ENCODE peak calls at places on chromosomes 16 and 17, in seven cellular contexts. U is tibial nerve, F is heart left ventricle, P is neural progenitor cell, G is astrocyte, Q is thoracic aorta, H is upper lobe of right lung. R is an unnamed sample.

GRCh38 chr17:17476865-17477467 is at the start of gene MED9:
- DNase-seq in F (peak; percentile 94), G (peak; percentile 75), H (peak; percentile 97), Q (peak; percentile 77), U (peak; percentile 89), P (peak; percentile 97), R (peak; percentile 94)

GRCh38 chr17:50904522-50905459 is 38.6 kb upstream of the TOB1 start:
- DNase-seq in F (no peak), P (peak; percentile 50), H (peak; percentile 71), Q (peak; percentile 33), G (no peak), U (no peak), R (no peak)

GRCh38 chr17:2025622-2026309 is 632 bp upstream of the RTN4RL1 start:
- DNase-seq in U (peak; percentile 77), G (no peak), H (peak; percentile 88), Q (no peak), F (peak; percentile 81), P (peak; percentile 74), R (no peak)

GRCh38 chr16:4777339-4778049 is 10.5 kb upstream of the ZNF500 start:
- DNase-seq in Q (no peak), H (no peak), P (no peak), F (no peak), U (no peak), G (no peak), R (no peak)

GRCh38 chr16:426906-427249 is 1.4 kb downstream of the RAB11FIP3 start:
- DNase-seq in U (peak; percentile 14), G (no peak), Q (no peak), P (no peak), F (peak; percentile 15), H (no peak), R (no peak)

GRCh38 chr17:38704645-38705522 is at the start of gene MLLT6:
- DNase-seq in F (peak; percentile 88), H (peak; percentile 87), Q (no peak), P (peak; percentile 91), G (peak; percentile 50), U (peak; percentile 72), R (peak; percentile 82)

GRCh38 chr17:78789149-78789662 is 7.1 kb upstream of the CYTH1 start:
- DNase-seq in F (no peak), H (no peak), Q (no peak), U (no peak), P (no peak), G (no peak), R (no peak)

GRCh38 chr17:81911277-81911961 is at the start of gene PCYT2:
- DNase-seq in H (peak; percentile 97), U (peak; percentile 77), P (peak; percentile 97), G (peak; percentile 51), F (peak; percentile 92), Q (peak; percentile 53), R (peak; percentile 93)

GRCh38 chr17:1882836-1883235 is 53.0 kb downstream of the RPA1 start:
- DNase-seq in G (no peak), P (peak; percentile 66), F (no peak), H (peak; percentile 32), Q (no peak), U (peak; percentile 36), R (no peak)

GRCh38 chr17:40534431-40535189 is 30.7 kb downstream of the CCR7 start:
- DNase-seq in U (no peak), G (no peak), P (no peak), Q (no peak), F (no peak), H (peak; percentile 51), R (no peak)

GRCh38 chr17:40535924-40536717 is 29.2 kb downstream of the CCR7 start:
- DNase-seq in H (peak; percentile 73), F (peak; percentile 80), P (no peak), Q (no peak), G (no peak), U (no peak), R (no peak)

GRCh38 chr17:40533896-40534295 is 31.4 kb downstream of the CCR7 start:
- DNase-seq in G (no peak), U (no peak), P (no peak), H (peak; percentile 16), Q (no peak), F (no peak), R (no peak)

GRCh38 chr17:40536731-40537171 is 28.5 kb downstream of the CCR7 start:
- DNase-seq in F (no peak), P (no peak), U (peak; percentile 54), H (peak; percentile 73), Q (no peak), G (no peak), R (no peak)

GRCh38 chr17:40535438-40535837 is 29.8 kb downstream of the CCR7 start:
- DNase-seq in P (no peak), F (no peak), G (no peak), U (no peak), Q (no peak), H (no peak), R (no peak)
- H3K4me1 ChIP-seq in P (no peaks in the 10 kb centered on the region), F (peaks cover 29% of the 10 kb centered on the region), G (peaks cover 26% of the 10 kb centered on the region), U (peaks cover 59% of the 10 kb centered on the region), Q (peaks cover 41% of the 10 kb centered on the region), H (peaks cover 72% of the 10 kb centered on the region), R (peaks cover 68% of the 10 kb centered on the region)

DNA sequence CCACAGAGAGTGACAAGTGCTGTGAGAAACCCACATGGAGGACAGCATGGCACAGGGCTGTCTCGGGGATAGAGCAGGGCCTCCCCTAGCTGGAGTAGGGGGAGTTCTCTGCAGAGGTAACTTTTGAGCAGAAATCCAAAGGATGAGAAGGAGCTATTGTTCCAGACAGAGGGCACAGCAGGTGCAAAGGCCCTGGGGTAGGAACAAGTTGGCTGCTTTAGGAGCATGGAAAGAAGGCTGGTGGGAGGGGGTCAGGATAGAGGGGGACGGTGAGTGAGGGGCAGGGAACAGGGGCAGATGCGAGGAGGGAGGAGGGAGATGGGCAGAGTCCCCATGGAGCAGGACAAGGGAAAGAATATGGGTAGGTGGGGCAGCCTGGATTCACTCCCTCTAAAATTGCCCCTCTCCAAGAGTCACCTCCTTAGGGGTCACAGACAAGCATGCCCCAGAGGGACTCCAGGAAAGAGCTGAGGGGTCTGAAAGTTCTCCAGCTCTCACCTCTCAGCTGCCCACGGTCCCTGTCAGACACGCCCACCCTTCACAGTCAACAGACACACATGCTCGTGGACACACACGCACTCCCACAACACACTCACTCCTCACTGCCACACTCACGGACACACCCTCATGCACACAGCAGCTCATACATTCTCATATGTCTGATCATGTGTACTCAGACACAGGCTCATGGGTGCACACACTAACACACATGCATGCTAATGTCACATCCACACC is 110.7 kb downstream of the LITAF start:
- DNase-seq in Q (no peak), G (no peak), F (no peak), P (no peak), U (no peak), H (peak; percentile 43), R (no peak)
- H3K4me3 ChIP-seq in Q (no peak overlapping the region), G (no peak overlapping the region), F (no peak overlapping the region), P (no peak overlapping the region), U (no peak overlapping the region), H (no peak overlapping the region), R (no peak overlapping the region)

DNA sequence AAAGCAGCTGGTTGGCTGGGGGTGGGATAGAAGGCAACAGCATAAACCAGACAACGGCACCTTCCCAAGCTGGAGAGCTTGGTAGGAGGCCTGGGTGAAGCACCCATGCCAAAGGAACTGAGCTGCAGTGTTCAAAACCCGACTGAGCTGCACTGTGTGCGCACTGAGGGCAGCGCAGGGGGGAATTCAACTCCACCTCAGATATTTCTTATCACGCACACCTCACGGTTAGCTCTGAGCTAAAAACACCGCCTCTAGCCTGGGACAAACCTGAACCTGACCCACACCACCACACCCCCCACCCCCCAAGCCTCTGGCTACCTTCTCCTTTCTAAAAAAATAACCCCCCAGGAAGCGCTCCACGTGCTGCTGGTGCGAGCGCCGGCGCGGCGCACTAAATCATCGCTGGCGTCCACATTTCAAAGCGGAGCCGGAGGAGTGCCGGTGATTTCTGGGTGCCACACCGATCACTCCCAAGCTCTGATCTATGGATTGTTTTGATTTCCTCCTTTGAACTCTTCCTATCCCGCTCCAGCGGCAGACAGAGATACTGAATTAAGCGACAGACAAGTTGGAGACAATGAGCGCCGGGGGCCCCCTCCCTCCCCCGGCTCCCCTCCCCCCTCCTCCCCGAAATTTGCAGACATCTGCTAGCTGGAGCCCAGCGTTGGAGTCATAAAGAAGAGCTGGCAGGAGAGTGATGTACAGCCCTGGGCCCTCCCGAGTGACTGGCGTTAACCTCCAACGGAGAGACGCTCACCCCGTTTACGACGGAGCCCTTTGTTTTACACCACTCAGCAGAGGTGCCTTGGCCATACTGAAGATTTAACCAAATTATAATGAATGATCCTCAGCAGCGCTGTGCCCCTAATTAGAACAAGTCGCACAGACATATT is 85.0 kb downstream of the NOG start:
- DNase-seq in G (no peak), Q (no peak), P (peak; percentile 57), U (no peak), H (no peak), F (no peak), R (no peak)
- H3K4me1 ChIP-seq in G (peaks cover 37% of the 10 kb centered on the region), Q (peaks cover 8% of the 10 kb centered on the region), P (no peaks in the 10 kb centered on the region), U (no peaks in the 10 kb centered on the region), H (peaks cover 4% of the 10 kb centered on the region), F (no peaks in the 10 kb centered on the region), R (peaks cover 20% of the 10 kb centered on the region)

GRCh38 chr16:10182186-10182683 is at the start of gene GRIN2A:
- DNase-seq in U (no peak), G (no peak), F (no peak), H (no peak), P (peak; percentile 68), Q (no peak), R (no peak)
- H3K4me3 ChIP-seq in U (peak within 1 kb of the TSS; percentile 36), G (peak within 1 kb of the TSS; percentile 42), F (peak within 1 kb of the TSS; percentile 29), H (peak within 1 kb of the TSS; percentile 21), P (peak within 1 kb of the TSS; percentile 58), Q (peak within 1 kb of the TSS; percentile 46), R (no peak within 1 kb of the TSS)